ENCODE peak calls at places on chromosomes 6 and 20, in nine cellular contexts. U is T-helper 1 cell, F is NCI-H774, P is GM13976, J is astrocyte of the spinal cord, A is lung microvascular endothelial cell, C is fibroblast of gingiva, I is sigmoid colon, Q is NCI-H2171. O is an unnamed sample.

GRCh38 chr6:79066330-79066729 is 11.7 kb downstream of the PHIP start:
- DNase-seq in A (no peak), P (no peak), U (no peak), I (no peak), Q (no peak), C (no peak), F (no peak), J (no peak), O (no peak)

GRCh38 chr20:50428463-50428828 is 81.7 kb upstream of the PTPN1 start:
- DNase-seq in A (no peak), Q (no peak), U (no peak), I (no peak), F (no peak), C (no peak), P (no peak), J (no peak), O (no peak)

GRCh38 chr6:100592929-100593328 is 128.2 kb upstream of the SIM1 start:
- DNase-seq in J (no peak), F (peak; percentile 100), C (no peak), P (no peak), A (no peak), I (no peak), U (no peak), Q (peak; percentile 75), O (no peak)

GRCh38 chr6:138571174-138571573 is 71.9 kb upstream of the NHSL1 start:
- DNase-seq in U (no peak), Q (no peak), J (peak; percentile 35), F (no peak), I (no peak), C (no peak), P (no peak), A (no peak), O (no peak)

GRCh38 chr6:157221049-157221816 is 102.1 kb downstream of the TMEM242 start:
- DNase-seq in F (peak; percentile 86), Q (no peak), A (peak; percentile 69), I (peak; percentile 89), U (peak; percentile 73), J (peak; percentile 67), P (peak; percentile 90), C (peak; percentile 67), O (peak; percentile 90)

GRCh38 chr6:69861986-69862385 is 4.4 kb upstream of the COL19A1 start:
- DNase-seq in J (no peak), F (no peak), U (no peak), C (no peak), A (no peak), Q (peak; percentile 35), P (no peak), I (no peak), O (no peak)

GRCh38 chr6:126633362-126633761 is 293.4 kb downstream of the CENPW start:
- DNase-seq in Q (no peak), P (no peak), F (no peak), A (no peak), J (no peak), U (no peak), I (no peak), C (no peak), O (no peak)

GRCh38 chr6:116221067-116221466 is 32.8 kb downstream of the TSPYL4 start:
- DNase-seq in U (no peak), P (no peak), J (no peak), F (no peak), Q (no peak), C (no peak), I (no peak), A (peak; percentile 55), O (no peak)

GRCh38 chr6:141033101-141033500 is 1099.6 kb upstream of the GJE1 start:
- DNase-seq in I (no peak), A (peak; percentile 26), U (no peak), F (no peak), C (peak; percentile 18), J (no peak), P (no peak), Q (no peak), O (no peak)

GRCh38 chr6:32803416-32803815 is 13.4 kb downstream of the HLA-DOB start:
- DNase-seq in A (no peak), F (no peak), C (no peak), P (no peak), Q (no peak), J (no peak), U (no peak), I (no peak), O (no peak)

GRCh38 chr6:39169448-39170344 is 54.7 kb upstream of the SAYSD1 start:
- DNase-seq in Q (no peak), C (no peak), I (peak; percentile 12), F (no peak), J (no peak), A (no peak), P (no peak), U (no peak), O (peak; percentile 58)

GRCh38 chr6:126182650-126183311 is 157.1 kb upstream of the CENPW start:
- DNase-seq in F (no peak), U (no peak), J (peak; percentile 56), I (no peak), A (no peak), P (no peak), C (no peak), Q (no peak), O (no peak)

GRCh38 chr6:85360794-85361642 is 88.9 kb upstream of the NT5E start:
- DNase-seq in U (no peak), P (no peak), A (peak; percentile 90), I (no peak), F (no peak), J (peak; percentile 94), Q (no peak), C (peak; percentile 96), O (peak; percentile 48)